ENCODE peak calls at places on chromosomes 7 and 10, in six cellular contexts. F is neural crest cell, J is AG04450, A is natural killer cell, L is heart right ventricle, P is brain microvascular endothelial cell. Y is an unnamed sample.

GRCh38 chr10:106540606-106541005 is 623.9 kb downstream of the SORCS1 start:
- DNase-seq in F (no peak), J (no peak), A (no peak), L (no peak), P (peak), Y (no peak)

GRCh38 chr10:103558916-103559315 is 65.4 kb downstream of the NEURL1 start:
- DNase-seq in F (no peak), J (no peak), A (no peak), L (no peak), P (no peak), Y (no peak)

GRCh38 chr7:2607122-2607912 is 24.5 kb upstream of the TTYH3 start:
- DNase-seq in F (no peak), J (no peak), A (no peak), L (peak), P (no peak), Y (no peak)

GRCh38 chr10:60236869-60237524 is 152.7 kb downstream of the ANK3 start:
- DNase-seq in F (no peak), J (no peak), A (peak), L (peak), P (peak), Y (peak)

GRCh38 chr10:63573068-63573697 is 52.0 kb downstream of the REEP3 start:
- DNase-seq in F (no peak), J (peak), A (no peak), L (no peak), P (no peak), Y (no peak)

GRCh38 chr7:118005021-118005420 is 131.8 kb upstream of the CTTNBP2 start:
- DNase-seq in F (no peak), J (no peak), A (no peak), L (no peak), P (no peak), Y (no peak)

GRCh38 chr10:31647861-31648260 is 280.8 kb downstream of the ARHGAP12 start:
- DNase-seq in F (no peak), J (no peak), A (no peak), L (no peak), P (no peak), Y (no peak)

GRCh38 chr10:110069502-110069982 is 61.8 kb downstream of the ADD3 start:
- DNase-seq in F (no peak), J (no peak), A (no peak), L (no peak), P (no peak), Y (no peak)

GRCh38 chr7:74412061-74412460 is 41.6 kb upstream of the GTF2IRD1 start:
- DNase-seq in F (no peak), J (no peak), A (no peak), L (no peak), P (no peak), Y (no peak)

GRCh38 chr10:124011464-124011863 is 81.9 kb downstream of the CHST15 start:
- DNase-seq in F (no peak), J (no peak), A (no peak), L (no peak), P (no peak), Y (no peak)

GRCh38 chr10:57769298-57769697 is 498.4 kb downstream of the IPMK start:
- DNase-seq in F (no peak), J (no peak), A (no peak), L (no peak), P (no peak), Y (no peak)

DNA sequence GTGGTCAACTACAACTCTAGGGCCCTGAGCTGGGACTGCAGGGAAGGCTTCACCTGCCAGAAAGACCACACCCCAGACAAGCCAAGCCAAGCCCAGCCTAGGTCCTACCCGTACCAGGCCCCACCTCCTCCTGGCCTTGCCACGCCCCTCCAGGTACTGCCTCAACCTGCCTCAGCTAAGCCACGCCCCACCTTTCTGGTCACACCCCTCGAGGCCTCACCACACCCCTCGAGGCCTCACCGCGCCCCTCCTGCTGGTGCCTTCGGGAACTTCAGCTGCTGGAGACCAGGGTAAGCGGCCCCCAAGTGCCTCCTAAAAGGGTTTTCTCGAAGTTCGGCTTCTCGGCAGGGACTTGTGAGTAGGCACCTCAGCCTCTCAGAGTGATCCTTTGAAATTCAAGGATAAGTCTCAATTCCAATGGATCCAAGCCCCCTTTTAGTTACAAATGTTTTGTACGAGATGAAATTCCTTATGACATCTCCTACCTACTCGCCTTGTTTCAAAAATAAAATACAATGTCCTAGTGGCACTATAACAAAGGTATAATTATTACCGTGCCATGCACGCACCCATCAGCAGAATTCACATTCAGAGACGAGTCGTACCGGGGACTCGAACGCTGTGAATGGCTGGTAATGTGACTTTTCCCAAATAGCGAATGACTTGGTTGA is 171.2 kb downstream of the ARHGAP21 start:
- DNase-seq in F (no peak), J (no peak), A (no peak), L (no peak), P (no peak), Y (no peak)
- TF ChIP-seq CTCF in F (peak), J (peak), A (no peak), L (no peak), P (peak), Y (no peak)

GRCh38 chr10:112025228-112025627 is 158.3 kb downstream of the GPAM start:
- DNase-seq in F (no peak), J (no peak), A (no peak), L (no peak), P (no peak), Y (no peak)

GRCh38 chr10:112027881-112028280 is 155.7 kb downstream of the GPAM start:
- DNase-seq in F (no peak), J (no peak), A (no peak), L (no peak), P (no peak), Y (no peak)

GRCh38 chr10:112024079-112024478 is 159.5 kb downstream of the GPAM start:
- DNase-seq in F (no peak), J (no peak), A (no peak), L (no peak), P (no peak), Y (no peak)

GRCh38 chr10:112030431-112030830 is 153.1 kb downstream of the GPAM start:
- DNase-seq in F (no peak), J (no peak), A (no peak), L (no peak), P (no peak), Y (no peak)

GRCh38 chr10:112026438-112026837 is 157.1 kb downstream of the GPAM start:
- DNase-seq in F (no peak), J (no peak), A (no peak), L (no peak), P (no peak), Y (no peak)
- TF ChIP-seq CTCF in F (peak), J (no peak), A (no peak), L (no peak), P (no peak), Y (no peak)

DNA sequence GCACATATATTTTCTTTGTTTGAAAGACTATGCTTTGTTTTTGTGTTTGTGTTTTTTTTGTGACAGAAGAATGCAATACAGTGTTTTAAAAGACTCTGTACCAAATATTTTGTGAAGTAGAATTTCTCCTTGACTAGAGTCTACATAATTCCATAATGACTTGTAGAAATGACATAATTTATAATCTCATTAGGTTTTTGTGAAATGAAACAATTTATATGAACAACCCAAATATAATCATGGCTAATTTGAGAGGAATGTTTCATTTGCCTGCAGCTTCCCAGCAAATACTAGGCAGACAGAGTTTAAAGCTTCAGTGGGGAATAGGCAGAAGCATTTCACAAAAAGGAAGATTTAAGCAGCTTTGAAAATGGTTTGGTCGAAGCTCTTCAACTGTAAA is 215.6 kb upstream of the LRRN3 start:
- DNase-seq in F (no peak), J (no peak), A (no peak), L (no peak), P (no peak), Y (no peak)
- TF ChIP-seq CTCF in F (no peak), J (no peak), A (no peak), L (no peak), P (no peak), Y (no peak)

DNA sequence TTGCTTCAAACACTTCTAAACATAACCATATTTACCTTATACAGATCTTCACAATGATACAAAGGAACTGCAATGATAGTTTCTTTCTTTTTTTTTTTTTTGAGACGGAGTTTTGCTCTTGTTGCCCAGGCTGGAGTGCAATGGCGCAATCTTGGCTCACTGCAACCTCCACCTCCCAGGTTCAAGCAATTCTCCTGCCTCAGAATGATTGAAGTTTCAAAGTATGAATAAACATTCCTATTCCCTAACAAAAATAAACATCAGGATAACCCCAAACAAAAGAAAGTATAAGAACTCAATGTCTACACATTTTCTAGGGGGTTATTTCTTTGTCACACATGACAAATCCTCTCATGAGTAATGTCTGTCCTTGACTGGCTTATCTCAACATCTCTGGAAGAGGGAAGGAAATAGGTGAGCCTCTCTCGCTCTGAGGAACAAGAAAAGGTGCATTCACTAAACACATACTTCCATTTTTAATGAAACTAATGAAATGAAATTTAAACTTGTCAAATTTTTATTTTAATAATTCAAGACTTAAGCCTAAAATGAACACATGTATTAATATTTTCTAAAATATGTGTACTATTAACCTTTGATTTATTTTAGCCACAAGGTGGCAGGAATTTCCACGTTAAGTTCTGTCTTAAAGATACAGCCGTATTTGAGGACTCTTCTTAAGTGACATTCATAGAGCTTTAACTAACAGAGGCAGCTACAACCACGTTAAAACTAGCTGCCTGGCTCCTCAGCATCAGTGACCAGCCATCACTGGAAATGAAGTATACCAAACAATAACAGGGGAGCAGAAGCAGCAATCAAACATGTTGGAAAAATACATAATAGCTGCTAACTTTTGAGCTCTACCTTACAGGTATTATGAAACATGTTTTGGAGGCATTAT is 58.3 kb downstream of the MALSU1 start:
- DNase-seq in F (no peak), J (no peak), A (no peak), L (no peak), P (no peak), Y (no peak)
- TF ChIP-seq CTCF in F (peak), J (peak), A (peak), L (no peak), P (peak), Y (peak)

GRCh38 chr10:96576277-96576980 is 10.4 kb downstream of the TM9SF3 start:
- DNase-seq in F (no peak), J (no peak), A (no peak), L (no peak), P (no peak), Y (no peak)

GRCh38 chr10:96568402-96568801 is 18.4 kb downstream of the TM9SF3 start:
- DNase-seq in F (no peak), J (no peak), A (no peak), L (no peak), P (no peak), Y (no peak)

GRCh38 chr10:96570512-96570911 is 16.3 kb downstream of the TM9SF3 start:
- DNase-seq in F (no peak), J (no peak), A (no peak), L (no peak), P (no peak), Y (no peak)

GRCh38 chr10:96573036-96573435 is 13.8 kb downstream of the TM9SF3 start:
- DNase-seq in F (no peak), J (no peak), A (no peak), L (no peak), P (no peak), Y (no peak)

GRCh38 chr10:96570983-96571964 is 15.5 kb downstream of the TM9SF3 start:
- DNase-seq in F (no peak), J (no peak), A (no peak), L (no peak), P (no peak), Y (no peak)
- TF ChIP-seq CTCF in F (no peak), J (no peak), A (no peak), L (no peak), P (no peak), Y (no peak)

DNA sequence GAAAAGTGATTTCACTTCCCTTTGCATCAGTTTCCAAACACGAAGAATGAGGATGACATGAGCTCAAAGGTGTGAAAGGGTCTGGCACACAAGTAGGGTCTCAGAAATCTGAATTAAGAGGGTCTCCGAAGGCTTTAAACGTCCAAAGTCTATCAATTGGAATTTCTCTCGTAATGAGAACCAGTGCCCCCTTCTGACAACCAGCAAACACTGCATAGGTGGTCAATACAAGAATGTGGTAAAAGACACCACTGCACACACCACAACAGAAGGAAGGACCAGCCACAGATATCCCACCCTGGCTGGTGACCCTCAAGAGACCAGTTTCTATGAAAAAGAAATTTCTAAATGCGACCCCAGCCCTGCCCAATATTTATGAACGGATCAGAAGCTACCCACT is 78.1 kb downstream of the CALN1 start:
- DNase-seq in F (no peak), J (no peak), A (no peak), L (no peak), P (no peak), Y (no peak)
- TF ChIP-seq CTCF in F (peak), J (no peak), A (no peak), L (no peak), P (no peak), Y (peak)

GRCh38 chr7:107810626-107811025 is 7.6 kb upstream of the SLC26A3 start:
- DNase-seq in F (no peak), J (no peak), A (no peak), L (no peak), P (no peak), Y (no peak)

GRCh38 chr7:107813524-107813923 is 10.5 kb upstream of the SLC26A3 start:
- DNase-seq in F (no peak), J (no peak), A (no peak), L (no peak), P (no peak), Y (no peak)

GRCh38 chr7:107809179-107809578 is 6.2 kb upstream of the SLC26A3 start:
- DNase-seq in F (no peak), J (no peak), A (no peak), L (no peak), P (no peak), Y (no peak)

GRCh38 chr7:107815254-107815882 is 12.3 kb upstream of the SLC26A3 start:
- DNase-seq in F (no peak), J (no peak), A (no peak), L (no peak), P (no peak), Y (no peak)

GRCh38 chr7:107811934-107812333 is 8.9 kb upstream of the SLC26A3 start:
- DNase-seq in F (no peak), J (no peak), A (no peak), L (no peak), P (no peak), Y (no peak)
- TF ChIP-seq CTCF in F (no peak), J (no peak), A (no peak), L (no peak), P (no peak), Y (no peak)

Y was measured in CD14-positive monocyte.